ENCODE peak calls at places on chromosomes 5 and 9, in eight cellular contexts. One of them, this sample, is unnamed.

GRCh38 chr9:6106576-6107339 is 91.3 kb upstream of the RANBP6 start:
- DNase-seq in Peyer's patch: no peak
- DNase-seq in aorta: no peak
- DNase-seq in ELF-1: peak; percentile 32
- DNase-seq in NAMALWA: peak; percentile 52
- DNase-seq in posterior vena cava: no peak
- DNase-seq in colonic mucosa: no peak
- DNase-seq in right cardiac atrium: peak; percentile 43
- DNase-seq in this sample: no peak

GRCh38 chr9:124771867-124772621 is 933 bp upstream of the NR6A1 start:
- DNase-seq in Peyer's patch: peak; percentile 39
- DNase-seq in right cardiac atrium: peak; percentile 88
- DNase-seq in ELF-1: peak; percentile 97
- DNase-seq in posterior vena cava: peak; percentile 86
- DNase-seq in aorta: peak; percentile 74
- DNase-seq in colonic mucosa: peak; percentile 79
- DNase-seq in NAMALWA: no peak
- DNase-seq in this sample: no peak

GRCh38 chr9:117887383-117887782 is 183.2 kb downstream of the TLR4 start:
- DNase-seq in colonic mucosa: no peak
- DNase-seq in aorta: no peak
- DNase-seq in Peyer's patch: no peak
- DNase-seq in posterior vena cava: no peak
- DNase-seq in NAMALWA: no peak
- DNase-seq in right cardiac atrium: no peak
- DNase-seq in ELF-1: no peak
- DNase-seq in this sample: no peak

GRCh38 chr9:136691316-136692189 is 4.3 kb upstream of the AGPAT2 start:
- DNase-seq in aorta: no peak
- DNase-seq in NAMALWA: no peak
- DNase-seq in colonic mucosa: no peak
- DNase-seq in Peyer's patch: no peak
- DNase-seq in ELF-1: peak; percentile 40
- DNase-seq in right cardiac atrium: no peak
- DNase-seq in posterior vena cava: no peak
- DNase-seq in this sample: no peak

GRCh38 chr9:83992407-83992806 is 11.8 kb downstream of the RMI1 start:
- DNase-seq in Peyer's patch: no peak
- DNase-seq in posterior vena cava: no peak
- DNase-seq in aorta: no peak
- DNase-seq in right cardiac atrium: no peak
- DNase-seq in colonic mucosa: no peak
- DNase-seq in ELF-1: no peak
- DNase-seq in NAMALWA: no peak
- DNase-seq in this sample: no peak

GRCh38 chr5:96195053-96195452 is 233.4 kb upstream of the ELL2 start:
- DNase-seq in NAMALWA: no peak
- DNase-seq in aorta: no peak
- DNase-seq in posterior vena cava: no peak
- DNase-seq in Peyer's patch: no peak
- DNase-seq in right cardiac atrium: no peak
- DNase-seq in ELF-1: no peak
- DNase-seq in colonic mucosa: no peak
- DNase-seq in this sample: no peak

GRCh38 chr5:82107277-82107676 is 135.5 kb downstream of the ATG10 start:
- DNase-seq in Peyer's patch: no peak
- DNase-seq in aorta: no peak
- DNase-seq in NAMALWA: peak; percentile 30
- DNase-seq in right cardiac atrium: no peak
- DNase-seq in posterior vena cava: no peak
- DNase-seq in colonic mucosa: no peak
- DNase-seq in ELF-1: no peak
- DNase-seq in this sample: no peak

GRCh38 chr9:127586537-127586936 is 25.5 kb upstream of the STXBP1 start:
- DNase-seq in ELF-1: peak; percentile 83
- DNase-seq in aorta: peak; percentile 84
- DNase-seq in colonic mucosa: peak; percentile 89
- DNase-seq in Peyer's patch: peak; percentile 65
- DNase-seq in NAMALWA: peak; percentile 69
- DNase-seq in right cardiac atrium: peak; percentile 90
- DNase-seq in posterior vena cava: peak; percentile 91
- DNase-seq in this sample: peak; percentile 63

GRCh38 chr9:125460883-125461475 is 199.4 kb downstream of the GAPVD1 start:
- DNase-seq in NAMALWA: no peak
- DNase-seq in posterior vena cava: no peak
- DNase-seq in aorta: no peak
- DNase-seq in right cardiac atrium: no peak
- DNase-seq in ELF-1: no peak
- DNase-seq in colonic mucosa: no peak
- DNase-seq in Peyer's patch: no peak
- DNase-seq in this sample: no peak

GRCh38 chr5:136193396-136193935 is 504 bp upstream of the SMIM32 start:
- DNase-seq in posterior vena cava: no peak
- DNase-seq in ELF-1: no peak
- DNase-seq in colonic mucosa: no peak
- DNase-seq in aorta: no peak
- DNase-seq in Peyer's patch: no peak
- DNase-seq in right cardiac atrium: no peak
- DNase-seq in NAMALWA: no peak
- DNase-seq in this sample: no peak

GRCh38 chr5:77743181-77743580 is 33.0 kb downstream of the TBCA start:
- DNase-seq in right cardiac atrium: no peak
- DNase-seq in posterior vena cava: no peak
- DNase-seq in ELF-1: no peak
- DNase-seq in Peyer's patch: no peak
- DNase-seq in aorta: no peak
- DNase-seq in colonic mucosa: no peak
- DNase-seq in NAMALWA: no peak
- DNase-seq in this sample: no peak

GRCh38 chr5:16593630-16594029 is 23.2 kb downstream of the RETREG1 start:
- DNase-seq in Peyer's patch: no peak
- DNase-seq in ELF-1: no peak
- DNase-seq in posterior vena cava: no peak
- DNase-seq in NAMALWA: no peak
- DNase-seq in colonic mucosa: no peak
- DNase-seq in right cardiac atrium: no peak
- DNase-seq in aorta: no peak
- DNase-seq in this sample: no peak

GRCh38 chr5:15703901-15704300 is 203.9 kb downstream of the FBXL7 start:
- DNase-seq in Peyer's patch: no peak
- DNase-seq in right cardiac atrium: no peak
- DNase-seq in aorta: no peak
- DNase-seq in posterior vena cava: no peak
- DNase-seq in NAMALWA: no peak
- DNase-seq in ELF-1: no peak
- DNase-seq in colonic mucosa: no peak
- DNase-seq in this sample: no peak

GRCh38 chr5:168342151-168342825 is 50.8 kb downstream of the WWC1 start:
- DNase-seq in aorta: no peak
- DNase-seq in right cardiac atrium: no peak
- DNase-seq in NAMALWA: no peak
- DNase-seq in posterior vena cava: no peak
- DNase-seq in ELF-1: no peak
- DNase-seq in Peyer's patch: no peak
- DNase-seq in colonic mucosa: no peak
- DNase-seq in this sample: no peak

GRCh38 chr9:110316255-110316921 is 21.3 kb downstream of the TXNDC8 start:
- DNase-seq in colonic mucosa: no peak
- DNase-seq in NAMALWA: peak; percentile 67
- DNase-seq in right cardiac atrium: no peak
- DNase-seq in posterior vena cava: no peak
- DNase-seq in ELF-1: no peak
- DNase-seq in Peyer's patch: no peak
- DNase-seq in aorta: no peak
- DNase-seq in this sample: no peak

GRCh38 chr5:81544351-81545001 is 150.5 kb upstream of the ACOT12 start:
- DNase-seq in NAMALWA: no peak
- DNase-seq in Peyer's patch: no peak
- DNase-seq in aorta: no peak
- DNase-seq in posterior vena cava: no peak
- DNase-seq in right cardiac atrium: no peak
- DNase-seq in colonic mucosa: peak; percentile 18
- DNase-seq in ELF-1: no peak
- DNase-seq in this sample: no peak

GRCh38 chr5:41856644-41857491 is 13.4 kb downstream of the OXCT1 start:
- DNase-seq in posterior vena cava: no peak
- DNase-seq in Peyer's patch: peak; percentile 22
- DNase-seq in aorta: no peak
- DNase-seq in right cardiac atrium: no peak
- DNase-seq in ELF-1: peak; percentile 63
- DNase-seq in colonic mucosa: peak; percentile 56
- DNase-seq in NAMALWA: peak; percentile 85
- DNase-seq in this sample: no peak

GRCh38 chr9:113479150-113479761 is 15.7 kb downstream of the RGS3 start:
- DNase-seq in posterior vena cava: no peak
- DNase-seq in NAMALWA: no peak
- DNase-seq in Peyer's patch: no peak
- DNase-seq in colonic mucosa: no peak
- DNase-seq in right cardiac atrium: peak; percentile 58
- DNase-seq in ELF-1: peak; percentile 77
- DNase-seq in aorta: no peak
- DNase-seq in this sample: no peak

GRCh38 chr9:87678650-87679355 is 47.1 kb upstream of the CTSL start:
- DNase-seq in Peyer's patch: no peak
- DNase-seq in aorta: no peak
- DNase-seq in ELF-1: peak; percentile 67
- DNase-seq in NAMALWA: peak; percentile 52
- DNase-seq in posterior vena cava: no peak
- DNase-seq in colonic mucosa: peak; percentile 66
- DNase-seq in right cardiac atrium: peak; percentile 75
- DNase-seq in this sample: peak; percentile 56

GRCh38 chr5:16957305-16958165 is 21.4 kb upstream of the MYO10 start:
- DNase-seq in Peyer's patch: no peak
- DNase-seq in right cardiac atrium: no peak
- DNase-seq in posterior vena cava: no peak
- DNase-seq in colonic mucosa: no peak
- DNase-seq in NAMALWA: no peak
- DNase-seq in aorta: no peak
- DNase-seq in ELF-1: no peak
- DNase-seq in this sample: no peak

GRCh38 chr9:114487607-114488300 is 17.5 kb downstream of the WHRN start:
- DNase-seq in posterior vena cava: no peak
- DNase-seq in right cardiac atrium: no peak
- DNase-seq in aorta: peak; percentile 58
- DNase-seq in ELF-1: peak; percentile 58
- DNase-seq in NAMALWA: peak; percentile 81
- DNase-seq in Peyer's patch: peak; percentile 60
- DNase-seq in colonic mucosa: peak; percentile 86
- DNase-seq in this sample: peak; percentile 51

GRCh38 chr5:91401175-91401574 is 18.1 kb upstream of the ARRDC3 start:
- DNase-seq in aorta: no peak
- DNase-seq in Peyer's patch: no peak
- DNase-seq in NAMALWA: no peak
- DNase-seq in posterior vena cava: no peak
- DNase-seq in right cardiac atrium: no peak
- DNase-seq in colonic mucosa: no peak
- DNase-seq in ELF-1: no peak
- DNase-seq in this sample: no peak

GRCh38 chr9:27423919-27424710 is 100.0 kb upstream of the IFNK start:
- DNase-seq in posterior vena cava: no peak
- DNase-seq in right cardiac atrium: no peak
- DNase-seq in colonic mucosa: no peak
- DNase-seq in aorta: no peak
- DNase-seq in NAMALWA: no peak
- DNase-seq in ELF-1: no peak
- DNase-seq in Peyer's patch: no peak
- DNase-seq in this sample: no peak

GRCh38 chr9:20297646-20298084 is 324.6 kb downstream of the MLLT3 start:
- DNase-seq in Peyer's patch: no peak
- DNase-seq in NAMALWA: no peak
- DNase-seq in right cardiac atrium: no peak
- DNase-seq in ELF-1: no peak
- DNase-seq in aorta: no peak
- DNase-seq in posterior vena cava: no peak
- DNase-seq in colonic mucosa: no peak
- DNase-seq in this sample: no peak

GRCh38 chr5:55564716-55565115 is 30.0 kb upstream of the PLPP1 start:
- DNase-seq in Peyer's patch: no peak
- DNase-seq in aorta: no peak
- DNase-seq in posterior vena cava: no peak
- DNase-seq in right cardiac atrium: no peak
- DNase-seq in ELF-1: no peak
- DNase-seq in colonic mucosa: no peak
- DNase-seq in NAMALWA: no peak
- DNase-seq in this sample: no peak

GRCh38 chr5:171978519-171978918 is 27.9 kb downstream of the FBXW11 start:
- DNase-seq in colonic mucosa: no peak
- DNase-seq in posterior vena cava: no peak
- DNase-seq in right cardiac atrium: no peak
- DNase-seq in NAMALWA: peak; percentile 40
- DNase-seq in ELF-1: no peak
- DNase-seq in Peyer's patch: peak; percentile 31
- DNase-seq in aorta: no peak
- DNase-seq in this sample: no peak

GRCh38 chr5:132053483-132053882 is 7.0 kb upstream of the IL3 start:
- DNase-seq in aorta: no peak
- DNase-seq in NAMALWA: no peak
- DNase-seq in posterior vena cava: peak; percentile 41
- DNase-seq in colonic mucosa: no peak
- DNase-seq in ELF-1: no peak
- DNase-seq in right cardiac atrium: no peak
- DNase-seq in Peyer's patch: peak; percentile 4
- DNase-seq in this sample: no peak

GRCh38 chr9:91858670-91859030 is 91.4 kb downstream of the ROR2 start:
- DNase-seq in right cardiac atrium: no peak
- DNase-seq in aorta: no peak
- DNase-seq in NAMALWA: no peak
- DNase-seq in colonic mucosa: no peak
- DNase-seq in posterior vena cava: no peak
- DNase-seq in ELF-1: no peak
- DNase-seq in Peyer's patch: no peak
- DNase-seq in this sample: no peak

GRCh38 chr5:1255081-1255561 is 29.9 kb downstream of the SLC6A18 start:
- DNase-seq in colonic mucosa: no peak
- DNase-seq in posterior vena cava: no peak
- DNase-seq in right cardiac atrium: peak; percentile 34
- DNase-seq in ELF-1: no peak
- DNase-seq in Peyer's patch: peak; percentile 26
- DNase-seq in NAMALWA: no peak
- DNase-seq in aorta: no peak
- DNase-seq in this sample: no peak

This sample was measured in D721Med.